ENCODE peak calls at places on chromosome 12, in seven cellular contexts. A, J, M, X, N, F and W are unnamed samples.

GRCh38 chr12:105064564-105065222 is 19.6 kb downstream of the ALDH1L2 start:
- DNase-seq in M (no peak), J (no peak), N (no peak), F (no peak), A (no peak), X (no peak), W (no peak)

GRCh38 chr12:96416033-96416790 is 16.0 kb upstream of the CDK17 start:
- DNase-seq in X (no peak), J (no peak), A (no peak), M (peak), F (no peak), N (peak), W (no peak)

GRCh38 chr12:56725723-56726102 is 614 bp upstream of the NACA start:
- DNase-seq in J (no peak), F (no peak), N (peak), M (no peak), A (no peak), X (no peak), W (no peak)

GRCh38 chr12:10652192-10652591 is 21.7 kb downstream of the STYK1 start:
- DNase-seq in J (no peak), X (no peak), A (no peak), F (no peak), M (no peak), N (no peak), W (no peak)

GRCh38 chr12:20150835-20151234 is 217.5 kb upstream of the PDE3A start:
- DNase-seq in F (no peak), N (no peak), X (no peak), A (no peak), M (no peak), J (no peak), W (no peak)

GRCh38 chr12:80936642-80937390 is 918 bp downstream of the LIN7A start:
- DNase-seq in F (peak), J (peak), M (no peak), N (peak), A (no peak), X (no peak), W (peak)

GRCh38 chr12:94948232-94948810 is 55.2 kb downstream of the NDUFA12 start:
- DNase-seq in J (no peak), X (no peak), N (no peak), F (no peak), M (no peak), A (no peak), W (no peak)

GRCh38 chr12:981956-982355 is 9.1 kb upstream of the ERC1 start:
- DNase-seq in M (no peak), F (no peak), N (no peak), X (no peak), A (no peak), J (no peak), W (no peak)

GRCh38 chr12:14643247-14643646 is 53.2 kb downstream of the GUCY2C start:
- DNase-seq in N (no peak), F (no peak), J (no peak), X (no peak), A (no peak), M (no peak), W (no peak)

GRCh38 chr12:41992029-41992428 is 152.6 kb downstream of the GXYLT1 start:
- DNase-seq in X (no peak), J (no peak), F (no peak), N (no peak), M (no peak), A (no peak), W (no peak)

GRCh38 chr12:101939306-101939705 is 61.9 kb downstream of the DRAM1 start:
- DNase-seq in M (no peak), J (no peak), A (no peak), F (no peak), N (no peak), X (no peak), W (no peak)

GRCh38 chr12:54352891-54353874 is 11.1 kb downstream of the GPR84 start:
- DNase-seq in M (no peak), A (no peak), N (no peak), X (no peak), J (no peak), F (no peak), W (peak)

GRCh38 chr12:3885179-3886094 is 12.2 kb upstream of the PARP11 start:
- DNase-seq in F (no peak), X (no peak), J (no peak), A (peak), N (peak), M (no peak), W (peak)

GRCh38 chr12:47802312-47802711 is 17.4 kb downstream of the HDAC7 start:
- DNase-seq in N (no peak), F (no peak), A (no peak), X (no peak), J (no peak), M (no peak), W (no peak)

GRCh38 chr12:92718483-92718985 is 15.7 kb downstream of the PLEKHG7 start:
- DNase-seq in M (no peak), A (no peak), J (no peak), N (no peak), X (no peak), F (no peak), W (no peak)

GRCh38 chr12:48542300-48542928 is 17.0 kb downstream of the OR8S1 start:
- DNase-seq in F (no peak), N (peak), J (peak), A (no peak), M (peak), X (no peak), W (peak)

GRCh38 chr12:63978519-63978918 is 134.0 kb downstream of the SRGAP1 start:
- DNase-seq in M (no peak), N (peak), A (no peak), J (no peak), X (no peak), F (no peak), W (no peak)

GRCh38 chr12:27552886-27553560 is 29.0 kb downstream of the PPFIBP1 start:
- DNase-seq in F (no peak), A (no peak), M (no peak), J (no peak), X (no peak), N (peak), W (no peak)

GRCh38 chr12:1531160-1531653 is 63.2 kb downstream of the FBXL14 start:
- DNase-seq in A (no peak), X (peak), M (no peak), N (no peak), J (no peak), F (peak), W (peak)

GRCh38 chr12:94867066-94867855 is 136.2 kb downstream of the NDUFA12 start:
- DNase-seq in F (no peak), X (no peak), N (peak), M (no peak), J (no peak), A (no peak), W (peak)

GRCh38 chr12:23614280-23614679 is 335.2 kb downstream of the SOX5 start:
- DNase-seq in A (no peak), N (no peak), M (no peak), F (no peak), X (no peak), J (no peak), W (no peak)